ENCODE peak calls at places on chromosomes 1 and 21, in nine cellular contexts. One of them, this sample, is unnamed.

GRCh38 chr1:1082239-1083180 is 8.4 kb upstream of the RNF223 start:
- DNase-seq in HS-5: no peak
- DNase-seq in stimulated activated CD4-positive, alpha-beta T cell treated with anti-CD3 and anti-CD28 coated beads, TNF-alpha, amount 100 ng/mL, for 4 hours: no peak
- DNase-seq in left cardiac atrium: peak; percentile 16
- DNase-seq in LHCN-M2: no peak
- DNase-seq in myocyte: no peak
- DNase-seq in stimulated activated CD8-positive, alpha-beta memory T cell treated with anti-CD3 and anti-CD28 coated beads, Interleukin-4, amount 100 ng/mL, for 24 hours: no peak
- DNase-seq in posterior cingulate gyrus: peak; percentile 82
- DNase-seq in GM23338: peak; percentile 0
- DNase-seq in this sample: no peak

GRCh38 chr21:39430016-39430415 is 15.6 kb downstream of the LCA5L start:
- DNase-seq in HS-5: no peak
- DNase-seq in stimulated activated CD4-positive, alpha-beta T cell treated with anti-CD3 and anti-CD28 coated beads, TNF-alpha, amount 100 ng/mL, for 4 hours: no peak
- DNase-seq in left cardiac atrium: no peak
- DNase-seq in LHCN-M2: no peak
- DNase-seq in myocyte: no peak
- DNase-seq in stimulated activated CD8-positive, alpha-beta memory T cell treated with anti-CD3 and anti-CD28 coated beads, Interleukin-4, amount 100 ng/mL, for 24 hours: no peak
- DNase-seq in posterior cingulate gyrus: no peak
- DNase-seq in GM23338: no peak
- DNase-seq in this sample: no peak

GRCh38 chr1:179190861-179191260 is 38.6 kb downstream of the ABL2 start:
- DNase-seq in HS-5: no peak
- DNase-seq in stimulated activated CD4-positive, alpha-beta T cell treated with anti-CD3 and anti-CD28 coated beads, TNF-alpha, amount 100 ng/mL, for 4 hours: no peak
- DNase-seq in left cardiac atrium: peak; percentile 32
- DNase-seq in LHCN-M2: no peak
- DNase-seq in myocyte: no peak
- DNase-seq in stimulated activated CD8-positive, alpha-beta memory T cell treated with anti-CD3 and anti-CD28 coated beads, Interleukin-4, amount 100 ng/mL, for 24 hours: no peak
- DNase-seq in posterior cingulate gyrus: no peak
- DNase-seq in GM23338: peak; percentile 21
- DNase-seq in this sample: no peak

GRCh38 chr1:205250699-205251098 is 23.0 kb downstream of the TMCC2 start:
- DNase-seq in HS-5: no peak
- DNase-seq in stimulated activated CD4-positive, alpha-beta T cell treated with anti-CD3 and anti-CD28 coated beads, TNF-alpha, amount 100 ng/mL, for 4 hours: no peak
- DNase-seq in left cardiac atrium: no peak
- DNase-seq in LHCN-M2: no peak
- DNase-seq in myocyte: no peak
- DNase-seq in stimulated activated CD8-positive, alpha-beta memory T cell treated with anti-CD3 and anti-CD28 coated beads, Interleukin-4, amount 100 ng/mL, for 24 hours: no peak
- DNase-seq in posterior cingulate gyrus: peak; percentile 59
- DNase-seq in GM23338: no peak
- DNase-seq in this sample: no peak

GRCh38 chr1:199336745-199337640 is 690.5 kb upstream of the NR5A2 start:
- DNase-seq in HS-5: no peak
- DNase-seq in stimulated activated CD4-positive, alpha-beta T cell treated with anti-CD3 and anti-CD28 coated beads, TNF-alpha, amount 100 ng/mL, for 4 hours: no peak
- DNase-seq in left cardiac atrium: no peak
- DNase-seq in LHCN-M2: no peak
- DNase-seq in myocyte: no peak
- DNase-seq in stimulated activated CD8-positive, alpha-beta memory T cell treated with anti-CD3 and anti-CD28 coated beads, Interleukin-4, amount 100 ng/mL, for 24 hours: no peak
- DNase-seq in posterior cingulate gyrus: peak; percentile 56
- DNase-seq in GM23338: peak; percentile 46
- DNase-seq in this sample: no peak

GRCh38 chr1:224525411-224526040 is 90.6 kb upstream of the CNIH3 start:
- DNase-seq in HS-5: no peak
- DNase-seq in stimulated activated CD4-positive, alpha-beta T cell treated with anti-CD3 and anti-CD28 coated beads, TNF-alpha, amount 100 ng/mL, for 4 hours: no peak
- DNase-seq in left cardiac atrium: no peak
- DNase-seq in LHCN-M2: peak; percentile 34
- DNase-seq in myocyte: no peak
- DNase-seq in stimulated activated CD8-positive, alpha-beta memory T cell treated with anti-CD3 and anti-CD28 coated beads, Interleukin-4, amount 100 ng/mL, for 24 hours: no peak
- DNase-seq in posterior cingulate gyrus: no peak
- DNase-seq in GM23338: no peak
- DNase-seq in this sample: no peak

GRCh38 chr1:241639040-241639652 is 1.0 kb downstream of the CHML start:
- DNase-seq in HS-5: no peak
- DNase-seq in stimulated activated CD4-positive, alpha-beta T cell treated with anti-CD3 and anti-CD28 coated beads, TNF-alpha, amount 100 ng/mL, for 4 hours: no peak
- DNase-seq in left cardiac atrium: no peak
- DNase-seq in LHCN-M2: no peak
- DNase-seq in myocyte: no peak
- DNase-seq in stimulated activated CD8-positive, alpha-beta memory T cell treated with anti-CD3 and anti-CD28 coated beads, Interleukin-4, amount 100 ng/mL, for 24 hours: no peak
- DNase-seq in posterior cingulate gyrus: no peak
- DNase-seq in GM23338: no peak
- DNase-seq in this sample: no peak

GRCh38 chr1:70504176-70504820 is 93.2 kb downstream of the CTH start:
- DNase-seq in HS-5: peak; percentile 23
- DNase-seq in stimulated activated CD4-positive, alpha-beta T cell treated with anti-CD3 and anti-CD28 coated beads, TNF-alpha, amount 100 ng/mL, for 4 hours: no peak
- DNase-seq in left cardiac atrium: no peak
- DNase-seq in LHCN-M2: no peak
- DNase-seq in myocyte: peak; percentile 22
- DNase-seq in stimulated activated CD8-positive, alpha-beta memory T cell treated with anti-CD3 and anti-CD28 coated beads, Interleukin-4, amount 100 ng/mL, for 24 hours: no peak
- DNase-seq in posterior cingulate gyrus: no peak
- DNase-seq in GM23338: no peak
- DNase-seq in this sample: no peak

GRCh38 chr1:6261615-6261995 is 707 bp upstream of the GPR153 start:
- DNase-seq in HS-5: no peak
- DNase-seq in stimulated activated CD4-positive, alpha-beta T cell treated with anti-CD3 and anti-CD28 coated beads, TNF-alpha, amount 100 ng/mL, for 4 hours: no peak
- DNase-seq in left cardiac atrium: no peak
- DNase-seq in LHCN-M2: peak; percentile 71
- DNase-seq in myocyte: peak; percentile 97
- DNase-seq in stimulated activated CD8-positive, alpha-beta memory T cell treated with anti-CD3 and anti-CD28 coated beads, Interleukin-4, amount 100 ng/mL, for 24 hours: no peak
- DNase-seq in posterior cingulate gyrus: no peak
- DNase-seq in GM23338: peak; percentile 63
- DNase-seq in this sample: no peak

GRCh38 chr1:63557365-63557987 is 34.2 kb downstream of the EFCAB7 start:
- DNase-seq in HS-5: no peak
- DNase-seq in stimulated activated CD4-positive, alpha-beta T cell treated with anti-CD3 and anti-CD28 coated beads, TNF-alpha, amount 100 ng/mL, for 4 hours: no peak
- DNase-seq in left cardiac atrium: no peak
- DNase-seq in LHCN-M2: peak; percentile 29
- DNase-seq in myocyte: peak; percentile 34
- DNase-seq in stimulated activated CD8-positive, alpha-beta memory T cell treated with anti-CD3 and anti-CD28 coated beads, Interleukin-4, amount 100 ng/mL, for 24 hours: no peak
- DNase-seq in posterior cingulate gyrus: no peak
- DNase-seq in GM23338: peak; percentile 83
- DNase-seq in this sample: no peak

GRCh38 chr1:160114085-160114484 is 1.5 kb upstream of the ATP1A2 start:
- DNase-seq in HS-5: no peak
- DNase-seq in stimulated activated CD4-positive, alpha-beta T cell treated with anti-CD3 and anti-CD28 coated beads, TNF-alpha, amount 100 ng/mL, for 4 hours: no peak
- DNase-seq in left cardiac atrium: no peak
- DNase-seq in LHCN-M2: no peak
- DNase-seq in myocyte: no peak
- DNase-seq in stimulated activated CD8-positive, alpha-beta memory T cell treated with anti-CD3 and anti-CD28 coated beads, Interleukin-4, amount 100 ng/mL, for 24 hours: no peak
- DNase-seq in posterior cingulate gyrus: no peak
- DNase-seq in GM23338: no peak
- DNase-seq in this sample: no peak

GRCh38 chr1:111563619-111564018 is 56.0 kb upstream of the RAP1A start:
- DNase-seq in HS-5: peak; percentile 77
- DNase-seq in stimulated activated CD4-positive, alpha-beta T cell treated with anti-CD3 and anti-CD28 coated beads, TNF-alpha, amount 100 ng/mL, for 4 hours: no peak
- DNase-seq in left cardiac atrium: no peak
- DNase-seq in LHCN-M2: peak; percentile 79
- DNase-seq in myocyte: peak; percentile 62
- DNase-seq in stimulated activated CD8-positive, alpha-beta memory T cell treated with anti-CD3 and anti-CD28 coated beads, Interleukin-4, amount 100 ng/mL, for 24 hours: no peak
- DNase-seq in posterior cingulate gyrus: no peak
- DNase-seq in GM23338: no peak
- DNase-seq in this sample: peak; percentile 58

GRCh38 chr1:214943054-214943453 is 139.5 kb upstream of the KCNK2 start:
- DNase-seq in HS-5: no peak
- DNase-seq in stimulated activated CD4-positive, alpha-beta T cell treated with anti-CD3 and anti-CD28 coated beads, TNF-alpha, amount 100 ng/mL, for 4 hours: no peak
- DNase-seq in left cardiac atrium: no peak
- DNase-seq in LHCN-M2: no peak
- DNase-seq in myocyte: no peak
- DNase-seq in stimulated activated CD8-positive, alpha-beta memory T cell treated with anti-CD3 and anti-CD28 coated beads, Interleukin-4, amount 100 ng/mL, for 24 hours: no peak
- DNase-seq in posterior cingulate gyrus: no peak
- DNase-seq in GM23338: no peak
- DNase-seq in this sample: no peak

GRCh38 chr1:43282220-43283195 is 2.9 kb downstream of the C1orf210 start:
- DNase-seq in HS-5: no peak
- DNase-seq in stimulated activated CD4-positive, alpha-beta T cell treated with anti-CD3 and anti-CD28 coated beads, TNF-alpha, amount 100 ng/mL, for 4 hours: no peak
- DNase-seq in left cardiac atrium: no peak
- DNase-seq in LHCN-M2: no peak
- DNase-seq in myocyte: no peak
- DNase-seq in stimulated activated CD8-positive, alpha-beta memory T cell treated with anti-CD3 and anti-CD28 coated beads, Interleukin-4, amount 100 ng/mL, for 24 hours: no peak
- DNase-seq in posterior cingulate gyrus: peak; percentile 62
- DNase-seq in GM23338: no peak
- DNase-seq in this sample: no peak

GRCh38 chr1:44233593-44233992 is 20.3 kb downstream of the DMAP1 start:
- DNase-seq in HS-5: no peak
- DNase-seq in stimulated activated CD4-positive, alpha-beta T cell treated with anti-CD3 and anti-CD28 coated beads, TNF-alpha, amount 100 ng/mL, for 4 hours: no peak
- DNase-seq in left cardiac atrium: no peak
- DNase-seq in LHCN-M2: no peak
- DNase-seq in myocyte: no peak
- DNase-seq in stimulated activated CD8-positive, alpha-beta memory T cell treated with anti-CD3 and anti-CD28 coated beads, Interleukin-4, amount 100 ng/mL, for 24 hours: no peak
- DNase-seq in posterior cingulate gyrus: no peak
- DNase-seq in GM23338: no peak
- DNase-seq in this sample: no peak

GRCh38 chr1:160081261-160081936 is at the start of gene KCNJ9:
- DNase-seq in HS-5: no peak
- DNase-seq in stimulated activated CD4-positive, alpha-beta T cell treated with anti-CD3 and anti-CD28 coated beads, TNF-alpha, amount 100 ng/mL, for 4 hours: no peak
- DNase-seq in left cardiac atrium: no peak
- DNase-seq in LHCN-M2: peak; percentile 44
- DNase-seq in myocyte: peak; percentile 50
- DNase-seq in stimulated activated CD8-positive, alpha-beta memory T cell treated with anti-CD3 and anti-CD28 coated beads, Interleukin-4, amount 100 ng/mL, for 24 hours: no peak
- DNase-seq in posterior cingulate gyrus: peak; percentile 98
- DNase-seq in GM23338: peak; percentile 87
- DNase-seq in this sample: no peak

GRCh38 chr1:167454304-167454928 is 63.9 kb downstream of the CD247 start:
- DNase-seq in HS-5: no peak
- DNase-seq in stimulated activated CD4-positive, alpha-beta T cell treated with anti-CD3 and anti-CD28 coated beads, TNF-alpha, amount 100 ng/mL, for 4 hours: no peak
- DNase-seq in left cardiac atrium: no peak
- DNase-seq in LHCN-M2: no peak
- DNase-seq in myocyte: no peak
- DNase-seq in stimulated activated CD8-positive, alpha-beta memory T cell treated with anti-CD3 and anti-CD28 coated beads, Interleukin-4, amount 100 ng/mL, for 24 hours: no peak
- DNase-seq in posterior cingulate gyrus: peak; percentile 75
- DNase-seq in GM23338: peak; percentile 75
- DNase-seq in this sample: no peak

GRCh38 chr21:44548922-44549321 is 2.4 kb downstream of the KRTAP10-2 start:
- DNase-seq in HS-5: no peak
- DNase-seq in stimulated activated CD4-positive, alpha-beta T cell treated with anti-CD3 and anti-CD28 coated beads, TNF-alpha, amount 100 ng/mL, for 4 hours: no peak
- DNase-seq in left cardiac atrium: no peak
- DNase-seq in LHCN-M2: no peak
- DNase-seq in myocyte: no peak
- DNase-seq in stimulated activated CD8-positive, alpha-beta memory T cell treated with anti-CD3 and anti-CD28 coated beads, Interleukin-4, amount 100 ng/mL, for 24 hours: no peak
- DNase-seq in posterior cingulate gyrus: no peak
- DNase-seq in GM23338: peak; percentile 72
- DNase-seq in this sample: no peak

GRCh38 chr1:156508205-156508954 is 7.8 kb upstream of the MEF2D start:
- DNase-seq in HS-5: no peak
- DNase-seq in stimulated activated CD4-positive, alpha-beta T cell treated with anti-CD3 and anti-CD28 coated beads, TNF-alpha, amount 100 ng/mL, for 4 hours: no peak
- DNase-seq in left cardiac atrium: peak; percentile 83
- DNase-seq in LHCN-M2: peak; percentile 58
- DNase-seq in myocyte: peak; percentile 94
- DNase-seq in stimulated activated CD8-positive, alpha-beta memory T cell treated with anti-CD3 and anti-CD28 coated beads, Interleukin-4, amount 100 ng/mL, for 24 hours: no peak
- DNase-seq in posterior cingulate gyrus: peak; percentile 90
- DNase-seq in GM23338: no peak
- DNase-seq in this sample: no peak

GRCh38 chr1:223417444-223417843 is 24.2 kb downstream of the CCDC185 start:
- DNase-seq in HS-5: no peak
- DNase-seq in stimulated activated CD4-positive, alpha-beta T cell treated with anti-CD3 and anti-CD28 coated beads, TNF-alpha, amount 100 ng/mL, for 4 hours: no peak
- DNase-seq in left cardiac atrium: no peak
- DNase-seq in LHCN-M2: no peak
- DNase-seq in myocyte: no peak
- DNase-seq in stimulated activated CD8-positive, alpha-beta memory T cell treated with anti-CD3 and anti-CD28 coated beads, Interleukin-4, amount 100 ng/mL, for 24 hours: no peak
- DNase-seq in posterior cingulate gyrus: no peak
- DNase-seq in GM23338: no peak
- DNase-seq in this sample: peak; percentile 77

GRCh38 chr1:59976194-59977074 is 49.9 kb upstream of the CYP2J2 start:
- DNase-seq in HS-5: no peak
- DNase-seq in stimulated activated CD4-positive, alpha-beta T cell treated with anti-CD3 and anti-CD28 coated beads, TNF-alpha, amount 100 ng/mL, for 4 hours: peak; percentile 18
- DNase-seq in left cardiac atrium: peak; percentile 67
- DNase-seq in LHCN-M2: peak; percentile 38
- DNase-seq in myocyte: peak; percentile 68
- DNase-seq in stimulated activated CD8-positive, alpha-beta memory T cell treated with anti-CD3 and anti-CD28 coated beads, Interleukin-4, amount 100 ng/mL, for 24 hours: peak; percentile 32
- DNase-seq in posterior cingulate gyrus: peak; percentile 94
- DNase-seq in GM23338: peak; percentile 83
- DNase-seq in this sample: no peak

This sample was measured in kidney epithelial cell.